ENCODE peak calls at places on chromosomes 16 and 17, in four cellular contexts. One of them, this sample, is unnamed.

GRCh38 chr16:86567701-86568571 is 1.3 kb downstream of the FOXC2 start:
- DNase-seq in H1: no peak
- DNase-seq in GM12878: no peak
- DNase-seq in K562: no peak
- DNase-seq in this sample: peak; percentile 39

GRCh38 chr17:51188321-51188853 is 22.2 kb downstream of the NME2 start:
- DNase-seq in K562: no peak
- DNase-seq in GM12878: no peak
- DNase-seq in H1: no peak
- DNase-seq in this sample: no peak

GRCh38 chr16:31350275-31351005 is 4.5 kb upstream of the ITGAX start:
- DNase-seq in H1: no peak
- DNase-seq in K562: no peak
- DNase-seq in GM12878: no peak
- DNase-seq in this sample: no peak

GRCh38 chr17:43578699-43579569 is 32.8 kb upstream of the ETV4 start:
- DNase-seq in K562: no peak
- DNase-seq in GM12878: peak; percentile 74
- DNase-seq in H1: no peak
- DNase-seq in this sample: peak; percentile 85

GRCh38 chr17:40022961-40023541 is 7.8 kb downstream of the CSF3 start:
- DNase-seq in GM12878: no peak
- DNase-seq in H1: no peak
- DNase-seq in K562: no peak
- DNase-seq in this sample: no peak

GRCh38 chr17:1460233-1460632 is 4.2 kb upstream of the CRK start:
- DNase-seq in K562: no peak
- DNase-seq in GM12878: no peak
- DNase-seq in H1: no peak
- DNase-seq in this sample: no peak

GRCh38 chr16:1470543-1471251 is 4.1 kb downstream of the CLCN7 start:
- DNase-seq in K562: peak; percentile 68
- DNase-seq in GM12878: no peak
- DNase-seq in H1: no peak
- DNase-seq in this sample: peak; percentile 43

GRCh38 chr17:51372345-51373004 is 112.1 kb downstream of the UTP18 start:
- DNase-seq in H1: no peak
- DNase-seq in K562: peak; percentile 82
- DNase-seq in GM12878: peak; percentile 82
- DNase-seq in this sample: peak; percentile 73

GRCh38 chr17:78230252-78230962 is 1.0 kb upstream of the TMEM235 start:
- DNase-seq in H1: no peak
- DNase-seq in GM12878: no peak
- DNase-seq in K562: no peak
- DNase-seq in this sample: no peak

GRCh38 chr16:29876578-29877249 is 13.7 kb upstream of the CDIPT start:
- DNase-seq in GM12878: no peak
- DNase-seq in K562: peak; percentile 42
- DNase-seq in H1: no peak
- DNase-seq in this sample: no peak

GRCh38 chr17:76528528-76529223 is 8.8 kb downstream of the CYGB start:
- DNase-seq in H1: no peak
- DNase-seq in GM12878: no peak
- DNase-seq in K562: peak; percentile 88
- DNase-seq in this sample: peak; percentile 28

GRCh38 chr17:80845121-80845862 is 146.3 kb upstream of the CHMP6 start:
- DNase-seq in K562: no peak
- DNase-seq in H1: no peak
- DNase-seq in GM12878: no peak
- DNase-seq in this sample: no peak

GRCh38 chr17:17712268-17712924 is 31.1 kb downstream of the RAI1 start:
- DNase-seq in K562: no peak
- DNase-seq in GM12878: peak; percentile 68
- DNase-seq in H1: no peak
- DNase-seq in this sample: peak; percentile 97

GRCh38 chr16:4788489-4788889 is 344 bp upstream of the SEPTIN12 start:
- DNase-seq in H1: no peak
- DNase-seq in K562: no peak
- DNase-seq in GM12878: no peak
- DNase-seq in this sample: no peak

GRCh38 chr17:57084361-57084801 is 665 bp upstream of the AKAP1 start:
- DNase-seq in GM12878: no peak
- DNase-seq in K562: no peak
- DNase-seq in H1: no peak
- DNase-seq in this sample: peak; percentile 19

GRCh38 chr17:36583787-36584186 is 7.9 kb upstream of the DHRS11 start:
- DNase-seq in H1: no peak
- DNase-seq in GM12878: no peak
- DNase-seq in K562: no peak
- DNase-seq in this sample: no peak

GRCh38 chr16:90020838-90021382 is 1.7 kb upstream of the DBNDD1 start:
- DNase-seq in H1: no peak
- DNase-seq in GM12878: no peak
- DNase-seq in K562: no peak
- DNase-seq in this sample: peak; percentile 76
- TF ChIP-seq CHD1 in H1: no peak
- TF ChIP-seq CHD1 in GM12878: no peak
- TF ChIP-seq CHD1 in K562: no peak
- TF ChIP-seq CHD1 in this sample: no peak

GRCh38 chr16:27304102-27304501 is 9.7 kb upstream of the IL4R start:
- DNase-seq in K562: no peak
- DNase-seq in H1: no peak
- DNase-seq in GM12878: no peak
- DNase-seq in this sample: no peak
- TF ChIP-seq CHD1 in K562: no peak
- TF ChIP-seq CHD1 in H1: no peak
- TF ChIP-seq CHD1 in GM12878: no peak
- TF ChIP-seq CHD1 in this sample: no peak

GRCh38 chr17:38715216-38715943 is 10.3 kb downstream of the MLLT6 start:
- DNase-seq in K562: no peak
- DNase-seq in GM12878: no peak
- DNase-seq in H1: no peak
- DNase-seq in this sample: no peak
- TF ChIP-seq CHD1 in K562: no peak
- TF ChIP-seq CHD1 in GM12878: no peak
- TF ChIP-seq CHD1 in H1: no peak
- TF ChIP-seq CHD1 in this sample: no peak

DNA sequence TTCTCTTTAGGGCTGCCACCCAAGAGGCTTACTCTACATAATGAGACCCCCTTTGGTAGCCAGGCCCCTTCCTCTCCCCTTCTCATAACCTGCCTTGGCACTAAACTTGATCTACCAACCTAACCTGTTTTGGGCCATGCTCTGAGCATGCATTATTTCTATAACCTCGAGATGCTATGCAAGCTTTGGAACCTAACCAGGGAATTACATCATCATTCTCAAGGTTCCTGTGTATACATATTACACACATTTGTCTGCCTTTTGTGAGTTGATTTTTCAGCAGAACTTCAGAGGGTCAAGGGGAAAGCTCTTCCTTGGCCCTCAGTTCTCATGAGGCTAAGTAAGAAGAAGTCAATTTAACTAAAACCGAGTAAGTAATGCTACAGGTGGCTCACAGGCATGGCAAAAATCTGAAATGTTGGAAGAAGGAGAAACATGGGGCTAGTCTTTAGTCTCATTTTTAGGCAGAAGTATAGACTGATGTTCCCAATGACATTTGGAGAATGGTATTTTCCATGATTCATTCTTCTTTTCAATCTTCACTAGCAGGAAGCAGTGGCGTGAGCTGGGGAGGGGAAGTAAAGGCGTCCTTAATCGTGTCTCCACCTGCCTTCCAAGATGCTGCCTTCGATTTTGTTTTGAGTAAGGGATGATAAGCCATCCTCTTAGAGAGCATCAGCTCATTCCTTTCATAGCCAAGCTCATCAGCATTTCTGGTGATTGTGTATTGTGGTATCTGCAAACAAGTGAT is 308.4 kb downstream of the ABCC12 start:
- DNase-seq in K562: no peak
- DNase-seq in H1: no peak
- DNase-seq in GM12878: no peak
- DNase-seq in this sample: peak; percentile 58
- TF ChIP-seq CHD1 in K562: no peak
- TF ChIP-seq CHD1 in H1: no peak
- TF ChIP-seq CHD1 in GM12878: no peak
- TF ChIP-seq CHD1 in this sample: no peak

This sample was measured in IMR-90.